ENCODE peak calls at places on chromosomes 5 and 9, in six cellular contexts. O, M, V, Y, K and Q are unnamed samples. For H3K4me1, the result is how much of the 10 kb centered on the place peaks cover.

GRCh38 chr5:98827161-98827560 is 53.7 kb downstream of the RGMB start:
- DNase-seq in K (peak), O (peak), Y (peak), V (no peak), M (no peak), Q (no peak)

GRCh38 chr9:129609486-129610192 is 11.3 kb downstream of the C9orf50 start:
- DNase-seq in Y (no peak), O (no peak), M (no peak), V (peak), K (peak), Q (no peak)

GRCh38 chr9:112049834-112050516 is 125.1 kb downstream of the SUSD1 start:
- DNase-seq in O (no peak), Y (no peak), V (no peak), K (no peak), M (no peak), Q (no peak)

GRCh38 chr9:77514886-77515711 is 133.0 kb downstream of the GNA14 start:
- DNase-seq in Y (peak), K (peak), V (peak), O (no peak), M (no peak), Q (no peak)

GRCh38 chr5:37189355-37189754 is 59.8 kb downstream of the CPLANE1 start:
- DNase-seq in M (no peak), V (no peak), Y (no peak), O (no peak), K (no peak), Q (no peak)

GRCh38 chr5:155024015-155024414 is 10.5 kb downstream of the KIF4B start:
- DNase-seq in O (no peak), V (no peak), K (no peak), M (no peak), Y (no peak), Q (no peak)

GRCh38 chr9:130500340-130500771 is 55.6 kb downstream of the ASS1 start:
- DNase-seq in V (no peak), M (no peak), Y (no peak), O (no peak), K (no peak), Q (no peak)

GRCh38 chr5:40030661-40031060 is 605.9 kb upstream of the DAB2 start:
- DNase-seq in V (no peak), K (no peak), M (no peak), O (no peak), Y (peak), Q (no peak)

GRCh38 chr9:6605202-6605601 is 40.3 kb downstream of the GLDC start:
- DNase-seq in Y (no peak), K (no peak), V (no peak), O (no peak), M (no peak), Q (no peak)

GRCh38 chr5:16074358-16074757 is 105.2 kb downstream of the MARCHF11 start:
- DNase-seq in Y (no peak), K (no peak), O (no peak), M (no peak), V (no peak), Q (no peak)

GRCh38 chr9:95167998-95168397 is 149.5 kb downstream of the FANCC start:
- DNase-seq in V (peak), O (peak), K (peak), M (no peak), Y (peak), Q (peak)

GRCh38 chr5:69032009-69032408 is 61.8 kb upstream of the SLC30A5 start:
- DNase-seq in K (no peak), M (no peak), O (no peak), Y (no peak), V (no peak), Q (no peak)

GRCh38 chr9:128282500-128282899 is 6.4 kb downstream of the SWI5 start:
- DNase-seq in M (no peak), K (no peak), O (no peak), Y (no peak), V (no peak), Q (no peak)

GRCh38 chr5:95946451-95946850 is 15.2 kb downstream of the ELL2 start:
- DNase-seq in O (no peak), M (no peak), V (no peak), Y (no peak), K (no peak), Q (no peak)
- H3K4me1 ChIP-seq in O (under half), M (under half), V (under half), Y (under half), K (under half), Q (under half)

DNA sequence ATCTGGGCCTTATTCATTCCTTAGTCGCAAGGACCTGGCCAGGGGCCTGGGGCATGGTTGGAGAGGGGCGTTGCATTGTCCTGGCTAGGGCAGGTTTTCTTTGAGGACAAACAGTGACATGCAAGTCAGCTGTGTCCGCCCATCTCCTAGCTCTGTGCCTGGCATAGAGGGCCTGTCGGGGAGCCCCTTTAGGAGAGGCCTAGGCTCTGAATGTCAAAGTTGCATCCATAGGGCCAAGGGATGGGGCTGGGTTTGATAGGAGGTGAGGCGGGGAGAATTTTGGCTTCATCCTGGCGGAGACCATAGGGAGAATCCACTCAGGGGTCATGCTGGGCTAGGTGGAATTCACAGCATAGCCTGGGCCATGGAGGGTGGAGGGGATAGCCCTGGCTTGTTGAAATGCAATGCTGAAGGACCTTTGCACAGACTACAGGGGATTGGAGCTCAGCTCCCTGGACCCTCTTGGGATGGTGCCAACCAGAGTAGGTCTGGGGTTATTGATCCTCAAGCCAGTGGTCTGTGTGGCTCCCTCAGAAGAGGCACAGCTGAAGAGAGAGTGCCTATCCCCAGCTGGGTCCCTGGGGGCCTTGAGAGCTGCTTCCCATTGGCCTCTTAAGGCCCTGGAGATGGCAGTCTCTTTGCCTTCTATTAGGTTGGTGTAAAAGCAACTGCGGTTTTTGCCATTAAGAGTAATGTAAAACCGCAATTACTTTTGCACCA is 104.0 kb downstream of the RGS3 start:
- DNase-seq in V (peak), M (no peak), K (no peak), Y (no peak), O (no peak), Q (no peak)
- H3K4me1 ChIP-seq in V (under half), M (under half), K (under half), Y (half or more), O (under half), Q (under half)

DNA sequence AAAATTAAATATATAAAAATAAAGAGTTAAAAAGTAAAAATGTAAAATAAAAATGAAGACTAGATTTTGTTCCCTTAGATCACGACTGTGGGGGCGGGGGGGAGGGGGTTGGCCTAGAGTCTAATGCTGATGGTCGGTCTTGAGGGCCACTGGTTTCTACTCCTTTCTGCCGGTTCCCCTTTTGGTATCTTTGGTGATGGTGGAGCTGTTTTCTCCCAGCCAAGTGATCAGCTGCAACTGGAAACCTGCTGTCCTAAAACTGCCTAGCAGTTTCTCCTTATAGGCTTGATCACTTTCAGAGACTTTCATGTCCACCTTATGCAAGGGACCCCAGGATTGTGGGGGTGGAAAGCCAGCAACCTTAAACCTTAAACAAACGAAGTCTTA is 1.1 kb downstream of the SRD5A1 start:
- DNase-seq in M (no peak), K (no peak), Y (no peak), V (no peak), O (no peak), Q (no peak)
- H3K4me1 ChIP-seq in M (under half), K (under half), Y (under half), V (under half), O (under half), Q (under half)

DNA sequence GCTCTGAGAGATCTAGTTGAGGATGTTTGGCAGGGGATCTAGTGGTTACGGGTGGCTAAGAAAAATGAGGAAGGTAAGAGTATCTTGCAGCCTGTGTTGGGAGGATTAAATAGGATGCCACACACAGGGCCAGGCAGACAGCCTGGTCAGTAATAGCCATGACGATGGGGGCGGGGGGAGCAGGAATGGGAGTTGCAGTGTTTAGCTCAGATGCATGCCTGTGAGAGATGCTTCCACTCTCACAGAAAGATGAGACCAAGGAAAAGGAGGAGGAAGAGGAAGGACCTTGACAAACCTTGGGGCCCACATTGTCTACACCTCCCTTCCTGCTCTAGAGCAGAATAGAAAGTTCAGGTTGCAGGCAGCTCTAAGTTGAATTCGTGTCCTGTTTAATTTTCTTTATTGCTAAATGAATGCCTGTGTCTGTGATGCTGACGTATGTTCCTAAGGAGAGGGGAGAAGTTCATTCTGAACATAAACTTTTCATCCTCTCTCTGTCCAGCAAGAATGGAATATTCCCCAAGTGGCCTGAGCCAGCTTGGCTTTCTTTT is 28.7 kb downstream of the TGFBI start:
- DNase-seq in K (peak), M (no peak), O (no peak), Y (no peak), V (no peak), Q (no peak)
- H3K4me1 ChIP-seq in K (under half), M (under half), O (under half), Y (under half), V (under half), Q (under half)

GRCh38 chr9:38016375-38017120 is 52.5 kb downstream of the SHB start:
- DNase-seq in M (no peak), Y (no peak), V (no peak), O (no peak), K (no peak), Q (no peak)

GRCh38 chr9:38018230-38018963 is 50.6 kb downstream of the SHB start:
- DNase-seq in K (no peak), O (no peak), M (no peak), V (no peak), Y (no peak), Q (no peak)

GRCh38 chr9:38017149-38017884 is 51.7 kb downstream of the SHB start:
- DNase-seq in M (no peak), K (no peak), V (peak), Y (peak), O (no peak), Q (peak)

GRCh38 chr9:38018964-38019602 is 49.9 kb downstream of the SHB start:
- DNase-seq in V (no peak), O (no peak), Y (peak), K (peak), M (no peak), Q (no peak)

GRCh38 chr9:38017885-38018186 is 51.2 kb downstream of the SHB start:
- DNase-seq in O (no peak), V (no peak), Y (no peak), M (no peak), K (no peak), Q (no peak)
- H3K4me1 ChIP-seq in O (under half), V (under half), Y (half or more), M (under half), K (under half), Q (under half)

GRCh38 chr9:89436326-89436725 is 61.6 kb downstream of the SEMA4D start:
- DNase-seq in O (no peak), Y (no peak), M (no peak), V (no peak), K (no peak), Q (no peak)

GRCh38 chr9:89436963-89437625 is 60.8 kb downstream of the SEMA4D start:
- DNase-seq in O (no peak), Y (no peak), V (no peak), M (no peak), K (no peak), Q (no peak)

GRCh38 chr9:89434636-89435314 is 63.1 kb downstream of the SEMA4D start:
- DNase-seq in Y (no peak), O (no peak), K (no peak), M (no peak), V (no peak), Q (no peak)

GRCh38 chr9:89433826-89434225 is 64.1 kb downstream of the SEMA4D start:
- DNase-seq in M (no peak), V (no peak), O (no peak), Y (no peak), K (no peak), Q (no peak)

DNA sequence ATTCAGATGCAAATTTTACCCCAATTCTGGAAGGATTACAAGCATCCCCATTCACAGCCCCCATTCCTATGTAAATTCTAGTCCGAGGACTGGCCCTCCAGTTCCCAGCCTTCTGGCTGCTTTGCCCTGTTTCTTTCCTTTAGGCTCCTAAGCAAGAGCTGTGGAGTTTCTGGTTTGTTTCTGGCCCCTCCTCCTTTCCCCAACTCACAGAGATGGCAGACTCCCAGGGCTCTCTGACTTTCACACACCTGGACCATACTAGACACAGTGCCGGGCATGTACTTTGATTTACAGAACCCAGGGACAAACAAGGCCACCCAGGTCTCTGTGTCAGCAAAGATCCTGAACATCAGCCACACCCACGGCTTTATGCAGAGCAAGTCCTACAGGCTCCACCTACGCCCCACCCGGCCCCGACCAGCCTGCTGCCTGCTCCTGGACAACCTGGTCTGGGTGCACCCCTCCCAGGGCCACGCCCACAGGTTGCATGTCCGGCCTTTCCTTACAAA is 62.5 kb downstream of the SEMA4D start:
- DNase-seq in O (peak), M (no peak), K (no peak), V (no peak), Y (peak), Q (peak)
- H3K4me1 ChIP-seq in O (under half), M (half or more), K (under half), V (under half), Y (under half), Q (under half)